ENCODE peak calls at places on chromosomes 12 and 14, in ten cellular contexts. I, Q, S, X, K, E, T, J, H and P are unnamed samples.

GRCh38 chr14:64569108-64570045 is 19.6 kb downstream of the PPP1R36 start:
- DNase-seq in I (no peak), Q (no peak), S (peak), X (peak), K (no peak), E (no peak), T (no peak), J (peak), H (no peak), P (peak)

GRCh38 chr12:69415471-69416275 is 54.5 kb upstream of the FRS2 start:
- DNase-seq in I (peak), Q (peak), S (peak), X (peak), K (no peak), E (no peak), T (no peak), J (peak), H (peak), P (peak)

GRCh38 chr14:64778114-64778754 is 74.0 kb downstream of the PLEKHG3 start:
- DNase-seq in I (no peak), Q (no peak), S (no peak), X (no peak), K (no peak), E (no peak), T (no peak), J (no peak), H (no peak), P (no peak)

GRCh38 chr12:26177303-26177702 is 18.1 kb upstream of the SSPN start:
- DNase-seq in I (no peak), Q (no peak), S (no peak), X (no peak), K (no peak), E (no peak), T (no peak), J (no peak), H (no peak), P (no peak)

GRCh38 chr12:72230589-72230988 is 41.6 kb upstream of the TRHDE start:
- DNase-seq in I (no peak), Q (no peak), S (peak), X (peak), K (no peak), E (no peak), T (no peak), J (no peak), H (no peak), P (no peak)

GRCh38 chr14:32679927-32680612 is 258.6 kb upstream of the NPAS3 start:
- DNase-seq in I (peak), Q (no peak), S (no peak), X (no peak), K (no peak), E (no peak), T (no peak), J (no peak), H (no peak), P (peak)

GRCh38 chr12:62098131-62098530 is 162.1 kb upstream of the USP15 start:
- DNase-seq in I (no peak), Q (no peak), S (no peak), X (no peak), K (no peak), E (no peak), T (no peak), J (no peak), H (no peak), P (no peak)

GRCh38 chr12:68113644-68114043 is 45.9 kb downstream of the IFNG start:
- DNase-seq in I (peak), Q (no peak), S (no peak), X (no peak), K (no peak), E (no peak), T (no peak), J (no peak), H (no peak), P (peak)

GRCh38 chr12:123150804-123151678 is at the start of gene PITPNM2:
- DNase-seq in I (peak), Q (peak), S (peak), X (peak), K (no peak), E (peak), T (peak), J (peak), H (peak), P (peak)

GRCh38 chr14:21852061-21852664 is 178.5 kb upstream of the OR4E1 start:
- DNase-seq in I (peak), Q (peak), S (peak), X (no peak), K (no peak), E (peak), T (no peak), J (no peak), H (peak), P (peak)